ENCODE peak calls at places on chromosomes 3 and 15, in seven cellular contexts. I is activated T-cell treated with anti-CD3 and anti-CD28 coated beads for 1 hour, E is AG09319, Z is choroid plexus epithelial cell, Q is heart right ventricle, T is A549, W is AG09309. D is an unnamed sample.

GRCh38 chr3:127035672-127036071 is 52.8 kb downstream of the PLXNA1 start:
- DNase-seq in I (no peak), E (peak; percentile 78), Z (peak; percentile 55), Q (peak; percentile 62), T (peak; percentile 33), W (peak; percentile 8), D (no peak)

GRCh38 chr15:100733088-100733487 is 130.7 kb downstream of the ASB7 start:
- DNase-seq in I (no peak), E (peak; percentile 67), Z (peak; percentile 45), Q (no peak), T (no peak), W (peak; percentile 81), D (no peak)

GRCh38 chr15:95953032-95953431 is 377.5 kb upstream of the NR2F2 start:
- DNase-seq in I (no peak), E (no peak), Z (peak; percentile 56), Q (no peak), T (no peak), W (no peak), D (no peak)

GRCh38 chr3:111538687-111539086 is 3.3 kb upstream of the CD96 start:
- DNase-seq in I (no peak), E (no peak), Z (peak; percentile 60), Q (no peak), T (no peak), W (no peak), D (no peak)

GRCh38 chr3:195895900-195896360 is 12.4 kb downstream of the TNK2 start:
- DNase-seq in I (peak; percentile 61), E (no peak), Z (no peak), Q (peak; percentile 75), T (peak; percentile 41), W (no peak), D (peak; percentile 82)

GRCh38 chr3:110533089-110533488 is 538.5 kb upstream of the NECTIN3 start:
- DNase-seq in I (no peak), E (no peak), Z (peak; percentile 50), Q (no peak), T (no peak), W (peak; percentile 40), D (no peak)

GRCh38 chr3:122576174-122576940 is 1.1 kb upstream of the PARP15 start:
- DNase-seq in I (no peak), E (no peak), Z (no peak), Q (no peak), T (no peak), W (no peak), D (peak; percentile 91)

GRCh38 chr3:54863366-54863765 is 64.5 kb downstream of the LRTM1 start:
- DNase-seq in I (no peak), E (no peak), Z (peak; percentile 26), Q (no peak), T (no peak), W (no peak), D (no peak)

GRCh38 chr3:196684548-196685407 is 27.3 kb downstream of the CEP19 start:
- DNase-seq in I (peak; percentile 42), E (no peak), Z (peak; percentile 69), Q (peak; percentile 19), T (peak; percentile 34), W (no peak), D (peak; percentile 84)

GRCh38 chr3:71784914-71785593 is at the start of gene PROK2:
- DNase-seq in I (peak; percentile 5), E (no peak), Z (no peak), Q (peak; percentile 14), T (no peak), W (no peak), D (no peak)

GRCh38 chr3:50625879-50626182 is 8.9 kb downstream of the MAPKAPK3 start:
- DNase-seq in I (no peak), E (no peak), Z (no peak), Q (no peak), T (no peak), W (no peak), D (no peak)